ENCODE peak calls at places on chromosome 5, in six cellular contexts. One of them, this sample, is unnamed.

GRCh38 chr5:147956064-147956841 is 49.9 kb upstream of the C5orf46 start:
- DNase-seq in AG09309: no peak
- DNase-seq in IMR-90: no peak
- DNase-seq in BJ: no peak
- DNase-seq in heart left ventricle: no peak
- DNase-seq in right atrium auricular region: no peak
- DNase-seq in this sample: no peak

GRCh38 chr5:74639538-74640449 is 734 bp downstream of the ENC1 start:
- DNase-seq in IMR-90: peak
- DNase-seq in BJ: no peak
- DNase-seq in AG09309: no peak
- DNase-seq in right atrium auricular region: no peak
- DNase-seq in heart left ventricle: peak
- DNase-seq in this sample: no peak

GRCh38 chr5:54738118-54738972 is 220.8 kb downstream of the SNX18 start:
- DNase-seq in AG09309: no peak
- DNase-seq in BJ: no peak
- DNase-seq in right atrium auricular region: peak
- DNase-seq in heart left ventricle: peak
- DNase-seq in IMR-90: peak
- DNase-seq in this sample: no peak

GRCh38 chr5:999724-1000123 is 8.9 kb upstream of the NKD2 start:
- DNase-seq in BJ: no peak
- DNase-seq in right atrium auricular region: peak
- DNase-seq in heart left ventricle: peak
- DNase-seq in IMR-90: no peak
- DNase-seq in AG09309: no peak
- DNase-seq in this sample: no peak

GRCh38 chr5:35803221-35803651 is 53.5 kb upstream of the IL7R start:
- DNase-seq in heart left ventricle: peak
- DNase-seq in right atrium auricular region: no peak
- DNase-seq in BJ: peak
- DNase-seq in AG09309: no peak
- DNase-seq in IMR-90: peak
- DNase-seq in this sample: no peak

GRCh38 chr5:72441861-72442540 is 65.2 kb downstream of the ZNF366 start:
- DNase-seq in right atrium auricular region: no peak
- DNase-seq in AG09309: peak
- DNase-seq in BJ: peak
- DNase-seq in heart left ventricle: no peak
- DNase-seq in IMR-90: peak
- DNase-seq in this sample: peak

GRCh38 chr5:149166128-149166527 is 24.8 kb downstream of the ABLIM3 start:
- DNase-seq in right atrium auricular region: no peak
- DNase-seq in BJ: no peak
- DNase-seq in heart left ventricle: no peak
- DNase-seq in AG09309: peak
- DNase-seq in IMR-90: peak
- DNase-seq in this sample: no peak

GRCh38 chr5:114391321-114391720 is 29.5 kb downstream of the KCNN2 start:
- DNase-seq in IMR-90: peak
- DNase-seq in heart left ventricle: no peak
- DNase-seq in right atrium auricular region: no peak
- DNase-seq in BJ: peak
- DNase-seq in AG09309: no peak
- DNase-seq in this sample: no peak

GRCh38 chr5:127092690-127093089 is 19.4 kb upstream of the C5orf63 start:
- DNase-seq in IMR-90: peak
- DNase-seq in AG09309: peak
- DNase-seq in BJ: no peak
- DNase-seq in right atrium auricular region: no peak
- DNase-seq in heart left ventricle: no peak
- DNase-seq in this sample: no peak

GRCh38 chr5:120614512-120614911 is 150.4 kb downstream of the PRR16 start:
- DNase-seq in BJ: no peak
- DNase-seq in heart left ventricle: no peak
- DNase-seq in IMR-90: peak
- DNase-seq in AG09309: no peak
- DNase-seq in right atrium auricular region: no peak
- DNase-seq in this sample: peak

DNA sequence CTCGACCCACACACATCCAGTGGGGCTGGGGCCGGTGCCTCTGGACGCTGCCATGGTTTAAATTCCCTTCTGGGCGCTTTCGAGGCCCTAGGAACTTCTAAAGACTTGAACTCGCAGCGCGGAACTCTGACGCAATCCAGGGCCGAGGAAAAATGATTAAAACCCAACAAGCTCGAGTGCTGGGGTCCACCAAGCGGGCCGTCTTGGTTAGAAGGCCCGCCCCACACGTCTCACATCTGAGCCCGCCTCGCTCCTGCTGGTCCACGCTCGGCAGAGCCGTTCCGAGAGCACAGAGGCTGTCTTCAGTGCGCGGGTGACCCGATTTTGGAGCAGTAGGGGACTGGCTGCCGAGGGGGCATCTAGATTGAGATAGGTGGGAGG is 1.5 kb downstream of the CRHBP start:
- DNase-seq in IMR-90: no peak
- DNase-seq in BJ: no peak
- DNase-seq in heart left ventricle: no peak
- DNase-seq in AG09309: no peak
- DNase-seq in right atrium auricular region: no peak
- DNase-seq in this sample: no peak
- H3K4me3 ChIP-seq in IMR-90: no peak
- H3K4me3 ChIP-seq in BJ: no peak
- H3K4me3 ChIP-seq in heart left ventricle: peak
- H3K4me3 ChIP-seq in AG09309: no peak
- H3K4me3 ChIP-seq in right atrium auricular region: peak
- H3K4me3 ChIP-seq in this sample: peak

GRCh38 chr5:73448451-73449136 is at the start of gene FOXD1:
- DNase-seq in AG09309: peak
- DNase-seq in IMR-90: peak
- DNase-seq in BJ: peak
- DNase-seq in heart left ventricle: peak
- DNase-seq in right atrium auricular region: no peak
- DNase-seq in this sample: peak

GRCh38 chr5:73450672-73451217 is 2.2 kb upstream of the FOXD1 start:
- DNase-seq in BJ: no peak
- DNase-seq in AG09309: no peak
- DNase-seq in heart left ventricle: no peak
- DNase-seq in IMR-90: peak
- DNase-seq in right atrium auricular region: no peak
- DNase-seq in this sample: no peak

GRCh38 chr5:73452215-73452614 is 3.6 kb upstream of the FOXD1 start:
- DNase-seq in IMR-90: no peak
- DNase-seq in BJ: no peak
- DNase-seq in heart left ventricle: no peak
- DNase-seq in AG09309: no peak
- DNase-seq in right atrium auricular region: no peak
- DNase-seq in this sample: no peak

GRCh38 chr5:73450041-73450598 is 1.5 kb upstream of the FOXD1 start:
- DNase-seq in AG09309: no peak
- DNase-seq in right atrium auricular region: no peak
- DNase-seq in IMR-90: no peak
- DNase-seq in BJ: no peak
- DNase-seq in heart left ventricle: no peak
- DNase-seq in this sample: no peak

DNA sequence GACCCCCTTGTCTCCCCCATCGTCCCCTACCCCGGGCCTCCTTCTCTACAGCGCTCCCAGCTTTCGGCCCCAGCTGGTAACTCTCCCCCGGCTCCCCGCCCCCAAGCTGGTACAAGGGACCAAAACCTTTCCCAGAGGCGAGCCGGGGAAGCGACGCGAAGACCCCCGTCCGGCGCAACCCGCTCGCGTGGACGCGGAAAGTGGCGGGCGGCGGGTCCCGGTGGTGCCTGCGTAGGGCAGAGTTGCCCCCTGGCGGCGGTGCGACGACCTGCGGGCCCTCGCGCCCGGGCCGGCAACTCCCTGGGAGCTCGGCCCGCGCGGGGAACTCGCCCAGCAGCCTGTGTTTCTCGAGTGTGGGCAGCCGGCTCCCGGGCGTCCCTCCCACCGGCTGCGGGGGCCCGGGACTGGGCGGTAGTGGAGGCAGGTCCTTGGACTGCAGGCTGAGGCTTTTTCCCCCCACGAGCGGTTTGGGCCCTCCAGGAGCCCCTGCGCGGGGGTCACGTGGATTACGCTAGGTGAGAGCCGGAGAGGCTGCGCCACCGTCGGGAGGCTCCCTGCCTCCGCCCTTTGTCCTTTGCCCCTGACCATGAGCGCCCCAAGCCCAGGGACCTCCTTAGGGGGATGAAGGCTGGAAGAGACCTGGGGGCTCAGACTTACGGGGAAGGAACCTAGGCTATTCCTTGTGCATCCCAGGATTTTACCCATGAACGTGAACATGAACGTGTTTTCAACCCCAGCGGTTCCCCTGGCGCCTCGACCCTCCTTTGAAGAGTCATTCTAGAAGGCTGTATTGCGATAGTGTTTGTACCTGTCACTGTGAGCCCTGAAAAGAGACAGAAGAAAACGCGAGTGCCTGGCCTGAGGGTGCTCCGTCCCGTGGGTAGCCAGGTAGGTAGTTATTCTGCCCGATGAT is 2.9 kb upstream of the FOXD1 start:
- DNase-seq in right atrium auricular region: no peak
- DNase-seq in AG09309: no peak
- DNase-seq in IMR-90: peak
- DNase-seq in BJ: no peak
- DNase-seq in heart left ventricle: peak
- DNase-seq in this sample: no peak
- H3K4me3 ChIP-seq in right atrium auricular region: no peak
- H3K4me3 ChIP-seq in AG09309: peak
- H3K4me3 ChIP-seq in IMR-90: peak
- H3K4me3 ChIP-seq in BJ: peak
- H3K4me3 ChIP-seq in heart left ventricle: no peak
- H3K4me3 ChIP-seq in this sample: peak

GRCh38 chr5:142437563-142437962 is 112.7 kb upstream of the SPRY4 start:
- DNase-seq in right atrium auricular region: no peak
- DNase-seq in heart left ventricle: no peak
- DNase-seq in IMR-90: no peak
- DNase-seq in BJ: no peak
- DNase-seq in AG09309: no peak
- DNase-seq in this sample: no peak

GRCh38 chr5:142435410-142436115 is 110.7 kb upstream of the SPRY4 start:
- DNase-seq in IMR-90: no peak
- DNase-seq in heart left ventricle: no peak
- DNase-seq in BJ: no peak
- DNase-seq in AG09309: no peak
- DNase-seq in right atrium auricular region: no peak
- DNase-seq in this sample: no peak

GRCh38 chr5:142441638-142442037 is 116.8 kb upstream of the SPRY4 start:
- DNase-seq in AG09309: no peak
- DNase-seq in heart left ventricle: no peak
- DNase-seq in BJ: no peak
- DNase-seq in right atrium auricular region: peak
- DNase-seq in IMR-90: peak
- DNase-seq in this sample: no peak

GRCh38 chr5:142439208-142439607 is 114.4 kb upstream of the SPRY4 start:
- DNase-seq in BJ: no peak
- DNase-seq in right atrium auricular region: no peak
- DNase-seq in AG09309: no peak
- DNase-seq in IMR-90: no peak
- DNase-seq in heart left ventricle: no peak
- DNase-seq in this sample: no peak

GRCh38 chr5:142438573-142438972 is 113.8 kb upstream of the SPRY4 start:
- DNase-seq in right atrium auricular region: no peak
- DNase-seq in BJ: peak
- DNase-seq in IMR-90: no peak
- DNase-seq in AG09309: no peak
- DNase-seq in heart left ventricle: no peak
- DNase-seq in this sample: no peak
- H3K4me3 ChIP-seq in right atrium auricular region: no peak
- H3K4me3 ChIP-seq in BJ: no peak
- H3K4me3 ChIP-seq in IMR-90: no peak
- H3K4me3 ChIP-seq in AG09309: no peak
- H3K4me3 ChIP-seq in heart left ventricle: peak
- H3K4me3 ChIP-seq in this sample: no peak

GRCh38 chr5:150901446-150901845 is 3.3 kb downstream of the ZNF300 start:
- DNase-seq in right atrium auricular region: no peak
- DNase-seq in heart left ventricle: no peak
- DNase-seq in AG09309: no peak
- DNase-seq in BJ: no peak
- DNase-seq in IMR-90: no peak
- DNase-seq in this sample: no peak

GRCh38 chr5:150895431-150896428 is 9.1 kb downstream of the ZNF300 start:
- DNase-seq in right atrium auricular region: no peak
- DNase-seq in IMR-90: no peak
- DNase-seq in heart left ventricle: no peak
- DNase-seq in BJ: no peak
- DNase-seq in AG09309: no peak
- DNase-seq in this sample: no peak
- H3K4me3 ChIP-seq in right atrium auricular region: no peak
- H3K4me3 ChIP-seq in IMR-90: no peak
- H3K4me3 ChIP-seq in heart left ventricle: no peak
- H3K4me3 ChIP-seq in BJ: no peak
- H3K4me3 ChIP-seq in AG09309: no peak
- H3K4me3 ChIP-seq in this sample: no peak

GRCh38 chr5:157219491-157220271 is 39.0 kb downstream of the ITK start:
- DNase-seq in IMR-90: no peak
- DNase-seq in right atrium auricular region: no peak
- DNase-seq in heart left ventricle: no peak
- DNase-seq in BJ: no peak
- DNase-seq in AG09309: no peak
- DNase-seq in this sample: no peak
- H3K4me3 ChIP-seq in IMR-90: no peak
- H3K4me3 ChIP-seq in right atrium auricular region: no peak
- H3K4me3 ChIP-seq in heart left ventricle: no peak
- H3K4me3 ChIP-seq in BJ: no peak
- H3K4me3 ChIP-seq in AG09309: no peak
- H3K4me3 ChIP-seq in this sample: no peak